ENCODE peak calls at places on chromosomes 11 and 22, in ten cellular contexts. One of them, this sample, is unnamed.

GRCh38 chr11:19368726-19369364 is 128.1 kb upstream of the E2F8 start:
- DNase-seq in AG08395: peak
- DNase-seq in fibroblast of lung: no peak
- DNase-seq in endothelial cell: no peak
- DNase-seq in omental fat pad: no peak
- DNase-seq in SW480: no peak
- DNase-seq in stimulated activated CD4-positive, alpha-beta T cell treated with anti-CD3 and anti-CD28 coated beads, TNF-alpha, amount 100 ng/mL, for 24 hours: no peak
- DNase-seq in hippocampal formation: no peak
- DNase-seq in stomach: no peak
- DNase-seq in RCC 7860: no peak
- DNase-seq in this sample: no peak

GRCh38 chr11:73285721-73286120 is 13.6 kb downstream of the P2RY6 start:
- DNase-seq in AG08395: no peak
- DNase-seq in fibroblast of lung: no peak
- DNase-seq in endothelial cell: no peak
- DNase-seq in omental fat pad: no peak
- DNase-seq in SW480: no peak
- DNase-seq in stimulated activated CD4-positive, alpha-beta T cell treated with anti-CD3 and anti-CD28 coated beads, TNF-alpha, amount 100 ng/mL, for 24 hours: no peak
- DNase-seq in hippocampal formation: no peak
- DNase-seq in stomach: no peak
- DNase-seq in RCC 7860: no peak
- DNase-seq in this sample: no peak

GRCh38 chr11:45773271-45774022 is 31.5 kb upstream of the SLC35C1 start:
- DNase-seq in AG08395: no peak
- DNase-seq in fibroblast of lung: no peak
- DNase-seq in endothelial cell: no peak
- DNase-seq in omental fat pad: no peak
- DNase-seq in SW480: no peak
- DNase-seq in stimulated activated CD4-positive, alpha-beta T cell treated with anti-CD3 and anti-CD28 coated beads, TNF-alpha, amount 100 ng/mL, for 24 hours: no peak
- DNase-seq in hippocampal formation: no peak
- DNase-seq in stomach: peak
- DNase-seq in RCC 7860: no peak
- DNase-seq in this sample: no peak

GRCh38 chr11:95652002-95652472 is 137.5 kb downstream of the FAM76B start:
- DNase-seq in AG08395: no peak
- DNase-seq in fibroblast of lung: no peak
- DNase-seq in endothelial cell: no peak
- DNase-seq in omental fat pad: no peak
- DNase-seq in SW480: no peak
- DNase-seq in stimulated activated CD4-positive, alpha-beta T cell treated with anti-CD3 and anti-CD28 coated beads, TNF-alpha, amount 100 ng/mL, for 24 hours: no peak
- DNase-seq in hippocampal formation: no peak
- DNase-seq in stomach: no peak
- DNase-seq in RCC 7860: no peak
- DNase-seq in this sample: no peak

GRCh38 chr22:41380993-41381328 is 781 bp upstream of the TEF start:
- DNase-seq in AG08395: peak
- DNase-seq in fibroblast of lung: peak
- DNase-seq in endothelial cell: no peak
- DNase-seq in omental fat pad: no peak
- DNase-seq in SW480: peak
- DNase-seq in stimulated activated CD4-positive, alpha-beta T cell treated with anti-CD3 and anti-CD28 coated beads, TNF-alpha, amount 100 ng/mL, for 24 hours: no peak
- DNase-seq in hippocampal formation: no peak
- DNase-seq in stomach: peak
- DNase-seq in RCC 7860: peak
- DNase-seq in this sample: peak

GRCh38 chr11:94145916-94146315 is 17.3 kb downstream of the PANX1 start:
- DNase-seq in AG08395: no peak
- DNase-seq in fibroblast of lung: no peak
- DNase-seq in endothelial cell: no peak
- DNase-seq in omental fat pad: no peak
- DNase-seq in SW480: no peak
- DNase-seq in stimulated activated CD4-positive, alpha-beta T cell treated with anti-CD3 and anti-CD28 coated beads, TNF-alpha, amount 100 ng/mL, for 24 hours: no peak
- DNase-seq in hippocampal formation: no peak
- DNase-seq in stomach: no peak
- DNase-seq in RCC 7860: no peak
- DNase-seq in this sample: no peak

GRCh38 chr11:118438314-118438931 is 2.1 kb downstream of the KMT2A start:
- DNase-seq in AG08395: peak
- DNase-seq in fibroblast of lung: peak
- DNase-seq in endothelial cell: peak
- DNase-seq in omental fat pad: no peak
- DNase-seq in SW480: peak
- DNase-seq in stimulated activated CD4-positive, alpha-beta T cell treated with anti-CD3 and anti-CD28 coated beads, TNF-alpha, amount 100 ng/mL, for 24 hours: peak
- DNase-seq in hippocampal formation: peak
- DNase-seq in stomach: no peak
- DNase-seq in RCC 7860: peak
- DNase-seq in this sample: peak

GRCh38 chr11:127056338-127056971 is 55.9 kb upstream of the KIRREL3 start:
- DNase-seq in AG08395: peak
- DNase-seq in fibroblast of lung: no peak
- DNase-seq in endothelial cell: no peak
- DNase-seq in omental fat pad: no peak
- DNase-seq in SW480: peak
- DNase-seq in stimulated activated CD4-positive, alpha-beta T cell treated with anti-CD3 and anti-CD28 coated beads, TNF-alpha, amount 100 ng/mL, for 24 hours: no peak
- DNase-seq in hippocampal formation: no peak
- DNase-seq in stomach: no peak
- DNase-seq in RCC 7860: no peak
- DNase-seq in this sample: no peak

GRCh38 chr11:12377106-12377823 is at the start of gene PARVA:
- DNase-seq in AG08395: peak
- DNase-seq in fibroblast of lung: peak
- DNase-seq in endothelial cell: peak
- DNase-seq in omental fat pad: no peak
- DNase-seq in SW480: peak
- DNase-seq in stimulated activated CD4-positive, alpha-beta T cell treated with anti-CD3 and anti-CD28 coated beads, TNF-alpha, amount 100 ng/mL, for 24 hours: no peak
- DNase-seq in hippocampal formation: peak
- DNase-seq in stomach: peak
- DNase-seq in RCC 7860: peak
- DNase-seq in this sample: peak

GRCh38 chr11:87455180-87455579 is 417.4 kb downstream of the TMEM135 start:
- DNase-seq in AG08395: no peak
- DNase-seq in fibroblast of lung: no peak
- DNase-seq in endothelial cell: no peak
- DNase-seq in omental fat pad: no peak
- DNase-seq in SW480: no peak
- DNase-seq in stimulated activated CD4-positive, alpha-beta T cell treated with anti-CD3 and anti-CD28 coated beads, TNF-alpha, amount 100 ng/mL, for 24 hours: no peak
- DNase-seq in hippocampal formation: no peak
- DNase-seq in stomach: no peak
- DNase-seq in RCC 7860: no peak
- DNase-seq in this sample: no peak

GRCh38 chr11:69088676-69089146 is 40.0 kb downstream of the TPCN2 start:
- DNase-seq in AG08395: peak
- DNase-seq in fibroblast of lung: peak
- DNase-seq in endothelial cell: peak
- DNase-seq in omental fat pad: peak
- DNase-seq in SW480: peak
- DNase-seq in stimulated activated CD4-positive, alpha-beta T cell treated with anti-CD3 and anti-CD28 coated beads, TNF-alpha, amount 100 ng/mL, for 24 hours: peak
- DNase-seq in hippocampal formation: peak
- DNase-seq in stomach: peak
- DNase-seq in RCC 7860: peak
- DNase-seq in this sample: peak

This sample was measured in AG08396.